ENCODE peak calls at places on chromosomes 1 and 21, in seven cellular contexts. O is neuronal stem cell; G is OCI-LY7; D is heart left ventricle; Z is PC-3; H is CD4-positive, CD25-positive, alpha-beta regulatory T cell; T is A549. K is an unnamed sample. For H3K4me1, the result is how much of the 10 kb centered on the place peaks cover.

GRCh38 chr1:177969109-177969508 is 749 bp downstream of the SEC16B start:
- DNase-seq in O (no peak), G (no peak), D (no peak), Z (no peak), H (no peak), T (peak), K (no peak)

GRCh38 chr1:45840704-45841103 is 37.3 kb downstream of the MAST2 start:
- DNase-seq in O (no peak), G (peak), D (no peak), Z (peak), H (no peak), T (no peak), K (no peak)

GRCh38 chr1:25873120-25873519 is 2.4 kb downstream of the PAQR7 start:
- DNase-seq in O (no peak), G (no peak), D (no peak), Z (no peak), H (no peak), T (no peak), K (no peak)

GRCh38 chr1:204357551-204357950 is 2.2 kb downstream of the PLEKHA6 start:
- DNase-seq in O (no peak), G (no peak), D (peak), Z (no peak), H (no peak), T (no peak), K (no peak)

GRCh38 chr1:181936768-181937581 is 124.5 kb downstream of the ZNF648 start:
- DNase-seq in O (peak), G (peak), D (peak), Z (peak), H (peak), T (peak), K (peak)

GRCh38 chr21:31408306-31409088 is 64.4 kb upstream of the TIAM1 start:
- DNase-seq in O (no peak), G (no peak), D (no peak), Z (no peak), H (no peak), T (no peak), K (no peak)

GRCh38 chr1:15730423-15730822 is 5.6 kb upstream of the SLC25A34 start:
- DNase-seq in O (no peak), G (no peak), D (no peak), Z (no peak), H (no peak), T (no peak), K (no peak)

GRCh38 chr1:196193891-196194559 is 414.2 kb downstream of the KCNT2 start:
- DNase-seq in O (no peak), G (no peak), D (no peak), Z (peak), H (no peak), T (no peak), K (no peak)

GRCh38 chr1:57208903-57209302 is 215.0 kb downstream of the DAB1 start:
- DNase-seq in O (no peak), G (no peak), D (no peak), Z (no peak), H (no peak), T (no peak), K (no peak)

GRCh38 chr1:2784854-2785630 is 16.5 kb downstream of the TTC34 start:
- DNase-seq in O (no peak), G (no peak), D (no peak), Z (no peak), H (no peak), T (no peak), K (no peak)

GRCh38 chr1:86152887-86153286 is 3.7 kb downstream of the COL24A1 start:
- DNase-seq in O (no peak), G (no peak), D (no peak), Z (no peak), H (no peak), T (no peak), K (no peak)

GRCh38 chr1:218350909-218351616 is 5.9 kb downstream of the TGFB2 start:
- DNase-seq in O (no peak), G (no peak), D (no peak), Z (peak), H (no peak), T (no peak), K (no peak)

GRCh38 chr1:187091666-187092065 is 262.9 kb downstream of the PLA2G4A start:
- DNase-seq in O (no peak), G (no peak), D (no peak), Z (peak), H (no peak), T (peak), K (no peak)

GRCh38 chr1:110615548-110616130 is 9.5 kb upstream of the KCNA2 start:
- DNase-seq in O (peak), G (peak), D (peak), Z (peak), H (peak), T (peak), K (peak)

GRCh38 chr1:23132033-23132432 is 36.6 kb downstream of the LUZP1 start:
- DNase-seq in O (no peak), G (no peak), D (no peak), Z (peak), H (no peak), T (no peak), K (no peak)

GRCh38 chr1:214213136-214213535 is 67.8 kb upstream of the SMYD2 start:
- DNase-seq in O (no peak), G (no peak), D (no peak), Z (peak), H (no peak), T (peak), K (no peak)

GRCh38 chr1:66181999-66182398 is 352.0 kb upstream of the SGIP1 start:
- DNase-seq in O (no peak), G (no peak), D (no peak), Z (no peak), H (peak), T (no peak), K (no peak)

GRCh38 chr1:109628540-109629321 is 9.1 kb downstream of the AMPD2 start:
- DNase-seq in O (no peak), G (no peak), D (no peak), Z (peak), H (no peak), T (peak), K (no peak)

GRCh38 chr1:31980835-31981782 is 32.6 kb upstream of the KHDRBS1 start:
- DNase-seq in O (no peak), G (peak), D (no peak), Z (no peak), H (no peak), T (no peak), K (no peak)

GRCh38 chr1:10835423-10836421 is 39.3 kb upstream of the CASZ1 start:
- DNase-seq in O (peak), G (no peak), D (peak), Z (peak), H (no peak), T (no peak), K (peak)

GRCh38 chr1:205298191-205298994 is 23.2 kb downstream of the NUAK2 start:
- DNase-seq in O (no peak), G (no peak), D (no peak), Z (peak), H (no peak), T (peak), K (peak)

GRCh38 chr1:18978706-18979105 is 22.2 kb upstream of the IFFO2 start:
- DNase-seq in O (no peak), G (no peak), D (peak), Z (no peak), H (no peak), T (no peak), K (no peak)

GRCh38 chr1:156566436-156566835 is 5.9 kb downstream of the IQGAP3 start:
- DNase-seq in O (no peak), G (no peak), D (no peak), Z (no peak), H (no peak), T (no peak), K (no peak)

GRCh38 chr1:18973446-18973955 is 17.0 kb upstream of the IFFO2 start:
- DNase-seq in O (no peak), G (no peak), D (no peak), Z (no peak), H (no peak), T (no peak), K (no peak)

GRCh38 chr1:186044079-186044685 is 310.0 kb downstream of the HMCN1 start:
- DNase-seq in O (no peak), G (no peak), D (no peak), Z (no peak), H (no peak), T (no peak), K (no peak)

GRCh38 chr1:71232786-71233185 is 152.0 kb upstream of the ZRANB2 start:
- DNase-seq in O (no peak), G (no peak), D (no peak), Z (no peak), H (no peak), T (no peak), K (no peak)

GRCh38 chr21:36254106-36254941 is 65.7 kb upstream of the MORC3 start:
- DNase-seq in O (no peak), G (peak), D (no peak), Z (no peak), H (no peak), T (no peak), K (peak)

GRCh38 chr1:38064232-38064903 is 17.8 kb upstream of the POU3F1 start:
- DNase-seq in O (no peak), G (no peak), D (no peak), Z (peak), H (no peak), T (no peak), K (no peak)

GRCh38 chr1:64038965-64039926 is 164.2 kb upstream of the UBE2U start:
- DNase-seq in O (no peak), G (no peak), D (peak), Z (peak), H (no peak), T (peak), K (peak)
- H3K4me1 ChIP-seq in O (under half), G (under half), D (under half), Z (half or more), H (under half), T (under half), K (under half)

DNA sequence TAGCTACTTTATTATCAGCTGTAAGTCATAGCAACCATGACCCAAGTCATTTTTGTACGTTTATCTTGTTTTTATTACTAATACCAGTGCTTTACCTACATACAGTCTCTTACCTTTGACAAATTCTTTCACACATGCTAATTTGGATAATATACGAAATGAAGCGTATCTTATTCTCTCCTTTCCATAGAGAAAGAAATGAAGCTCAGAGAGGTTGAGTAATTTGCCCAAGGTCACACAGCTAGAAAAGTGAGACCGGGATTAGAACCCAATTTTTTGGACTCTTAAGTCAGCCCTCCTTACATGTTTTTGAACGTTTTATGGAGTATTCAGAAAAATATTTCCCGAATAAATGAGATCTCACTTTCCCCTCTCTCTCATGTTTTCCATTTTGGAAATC is 52.6 kb downstream of the OLIG1 start:
- DNase-seq in O (no peak), G (no peak), D (no peak), Z (no peak), H (no peak), T (no peak), K (no peak)
- H3K4me1 ChIP-seq in O (under half), G (under half), D (under half), Z (under half), H (under half), T (under half), K (under half)

GRCh38 chr1:93313026-93313425 is 32.7 kb upstream of the DR1 start:
- DNase-seq in O (no peak), G (no peak), D (no peak), Z (no peak), H (no peak), T (no peak), K (no peak)
- H3K4me1 ChIP-seq in O (under half), G (under half), D (under half), Z (under half), H (under half), T (under half), K (under half)

GRCh38 chr21:17371470-17371869 is 141.4 kb upstream of the CXADR start:
- DNase-seq in O (no peak), G (no peak), D (no peak), Z (peak), H (no peak), T (no peak), K (no peak)

GRCh38 chr21:17372200-17372599 is 140.6 kb upstream of the CXADR start:
- DNase-seq in O (no peak), G (no peak), D (no peak), Z (no peak), H (no peak), T (no peak), K (no peak)

GRCh38 chr21:17370263-17370662 is 142.6 kb upstream of the CXADR start:
- DNase-seq in O (no peak), G (no peak), D (no peak), Z (peak), H (no peak), T (no peak), K (no peak)

GRCh38 chr21:17370750-17371325 is 142.0 kb upstream of the CXADR start:
- DNase-seq in O (no peak), G (no peak), D (no peak), Z (no peak), H (no peak), T (no peak), K (peak)

GRCh38 chr21:17368748-17369363 is 144.0 kb upstream of the CXADR start:
- DNase-seq in O (no peak), G (no peak), D (no peak), Z (no peak), H (no peak), T (no peak), K (no peak)
- H3K4me1 ChIP-seq in O (under half), G (under half), D (under half), Z (under half), H (under half), T (under half), K (under half)

GRCh38 chr1:24762133-24762676 is 17.0 kb downstream of the CLIC4 start:
- DNase-seq in O (no peak), G (no peak), D (no peak), Z (no peak), H (no peak), T (no peak), K (no peak)

GRCh38 chr1:24764848-24765247 is 19.6 kb downstream of the CLIC4 start:
- DNase-seq in O (no peak), G (no peak), D (no peak), Z (no peak), H (no peak), T (no peak), K (no peak)

GRCh38 chr1:24763671-24764070 is 18.4 kb downstream of the CLIC4 start:
- DNase-seq in O (no peak), G (no peak), D (no peak), Z (no peak), H (no peak), T (no peak), K (no peak)

GRCh38 chr1:24765308-24765988 is 20.2 kb downstream of the CLIC4 start:
- DNase-seq in O (no peak), G (no peak), D (no peak), Z (no peak), H (no peak), T (no peak), K (no peak)

GRCh38 chr1:24764439-24764838 is 19.2 kb downstream of the CLIC4 start:
- DNase-seq in O (no peak), G (no peak), D (no peak), Z (no peak), H (no peak), T (no peak), K (no peak)
- H3K4me1 ChIP-seq in O (under half), G (under half), D (under half), Z (under half), H (under half), T (under half), K (under half)

GRCh38 chr1:158049867-158050266 is 56.4 kb downstream of the KIRREL1 start:
- DNase-seq in O (no peak), G (no peak), D (no peak), Z (no peak), H (no peak), T (no peak), K (no peak)

GRCh38 chr1:158046726-158047510 is 53.5 kb downstream of the KIRREL1 start:
- DNase-seq in O (no peak), G (no peak), D (no peak), Z (no peak), H (no peak), T (no peak), K (no peak)

GRCh38 chr1:158043232-158043631 is 49.8 kb downstream of the KIRREL1 start:
- DNase-seq in O (peak), G (no peak), D (no peak), Z (no peak), H (no peak), T (no peak), K (peak)

GRCh38 chr1:158048371-158049067 is 55.1 kb downstream of the KIRREL1 start:
- DNase-seq in O (no peak), G (no peak), D (no peak), Z (no peak), H (no peak), T (no peak), K (no peak)

DNA sequence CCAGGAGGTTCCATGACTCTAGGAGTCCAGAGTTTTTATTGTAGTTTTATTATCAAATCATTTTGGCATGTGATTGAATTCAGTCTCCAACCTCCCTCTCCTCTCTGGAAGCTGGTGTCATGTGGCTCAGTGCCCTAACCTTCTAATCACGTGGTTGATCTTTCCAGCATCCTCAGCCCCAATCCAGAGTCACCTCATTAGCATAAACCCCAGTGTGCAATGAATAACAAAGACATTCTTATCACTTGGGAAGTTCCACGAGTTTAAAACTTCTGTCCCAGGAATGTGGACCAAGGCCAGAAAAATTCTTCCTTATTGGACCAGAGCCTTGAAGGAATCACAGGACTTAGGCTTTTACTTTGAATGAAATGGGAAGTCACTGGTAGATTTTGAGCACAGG is 52.2 kb downstream of the KIRREL1 start:
- DNase-seq in O (peak), G (no peak), D (peak), Z (no peak), H (no peak), T (no peak), K (peak)
- H3K4me1 ChIP-seq in O (under half), G (under half), D (under half), Z (under half), H (under half), T (under half), K (under half)

GRCh38 chr1:27600500-27601175 is 3.3 kb downstream of the AHDC1 start:
- DNase-seq in O (no peak), G (peak), D (no peak), Z (no peak), H (no peak), T (no peak), K (no peak)
- H3K4me1 ChIP-seq in O (half or more), G (half or more), D (half or more), Z (under half), H (half or more), T (half or more), K (half or more)

DNA sequence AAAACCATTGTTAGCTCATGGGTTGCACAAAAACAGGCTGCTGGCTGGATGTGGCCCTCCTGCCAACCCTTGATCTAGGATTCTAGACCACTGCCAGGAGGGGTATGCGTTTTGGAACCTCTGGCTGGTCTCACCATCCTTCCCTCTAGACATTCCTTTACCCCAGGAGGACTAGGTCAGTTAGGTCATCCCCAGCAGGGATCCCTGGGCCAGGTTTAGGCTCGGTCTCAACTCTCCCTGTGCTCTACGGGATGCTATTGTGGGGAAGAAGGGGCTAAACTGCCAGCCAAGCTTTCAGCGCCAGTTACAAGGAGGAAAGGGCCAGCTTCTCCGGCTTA is 22.7 kb downstream of the SLC2A1 start:
- DNase-seq in O (no peak), G (no peak), D (no peak), Z (no peak), H (no peak), T (no peak), K (no peak)
- H3K4me1 ChIP-seq in O (half or more), G (half or more), D (under half), Z (half or more), H (half or more), T (half or more), K (under half)

GRCh38 chr1:51491166-51491981 is 27.7 kb downstream of the EPS15 start:
- DNase-seq in O (no peak), G (peak), D (no peak), Z (no peak), H (no peak), T (no peak), K (no peak)
- H3K4me1 ChIP-seq in O (under half), G (half or more), D (under half), Z (under half), H (under half), T (under half), K (under half)

K was measured in NT2/D1.